ENCODE peak calls at places on chromosomes 11 and 22, in seven cellular contexts. One of them, this sample, is unnamed.

GRCh38 chr11:14522245-14522644 is 2.1 kb upstream of the PSMA1 start:
- DNase-seq in ovary: no peak
- DNase-seq in aorta: no peak
- DNase-seq in A549: no peak
- DNase-seq in GM23338: no peak
- DNase-seq in body of pancreas: no peak
- DNase-seq in BE2C: no peak
- DNase-seq in this sample: no peak

GRCh38 chr11:69914286-69915150 is 95.3 kb upstream of the FGF3 start:
- DNase-seq in ovary: no peak
- DNase-seq in aorta: peak; percentile 49
- DNase-seq in A549: no peak
- DNase-seq in GM23338: no peak
- DNase-seq in body of pancreas: no peak
- DNase-seq in BE2C: peak; percentile 7
- DNase-seq in this sample: peak; percentile 53

GRCh38 chr11:112606656-112607055 is 346.0 kb upstream of the PLET1 start:
- DNase-seq in ovary: no peak
- DNase-seq in aorta: no peak
- DNase-seq in A549: no peak
- DNase-seq in GM23338: no peak
- DNase-seq in body of pancreas: no peak
- DNase-seq in BE2C: no peak
- DNase-seq in this sample: no peak

GRCh38 chr11:85472953-85473352 is 154.2 kb downstream of the DLG2 start:
- DNase-seq in ovary: no peak
- DNase-seq in aorta: no peak
- DNase-seq in A549: no peak
- DNase-seq in GM23338: no peak
- DNase-seq in body of pancreas: no peak
- DNase-seq in BE2C: no peak
- DNase-seq in this sample: no peak

GRCh38 chr11:14118047-14118446 is 155.5 kb downstream of the SPON1 start:
- DNase-seq in ovary: no peak
- DNase-seq in aorta: no peak
- DNase-seq in A549: no peak
- DNase-seq in GM23338: no peak
- DNase-seq in body of pancreas: no peak
- DNase-seq in BE2C: no peak
- DNase-seq in this sample: no peak

GRCh38 chr11:96376796-96377195 is 12.9 kb downstream of the CCDC82 start:
- DNase-seq in ovary: no peak
- DNase-seq in aorta: no peak
- DNase-seq in A549: no peak
- DNase-seq in GM23338: no peak
- DNase-seq in body of pancreas: no peak
- DNase-seq in BE2C: no peak
- DNase-seq in this sample: no peak

GRCh38 chr11:2579315-2580060 is 120.3 kb downstream of the KCNQ1OT1 start:
- DNase-seq in ovary: peak; percentile 17
- DNase-seq in aorta: peak; percentile 38
- DNase-seq in A549: no peak
- DNase-seq in GM23338: no peak
- DNase-seq in body of pancreas: peak; percentile 7
- DNase-seq in BE2C: peak; percentile 3
- DNase-seq in this sample: peak; percentile 48

GRCh38 chr11:92867913-92868619 is 101.4 kb upstream of the MTNR1B start:
- DNase-seq in ovary: no peak
- DNase-seq in aorta: no peak
- DNase-seq in A549: no peak
- DNase-seq in GM23338: no peak
- DNase-seq in body of pancreas: no peak
- DNase-seq in BE2C: no peak
- DNase-seq in this sample: no peak

GRCh38 chr11:12604557-12605105 is 69.6 kb upstream of the TEAD1 start:
- DNase-seq in ovary: no peak
- DNase-seq in aorta: no peak
- DNase-seq in A549: no peak
- DNase-seq in GM23338: no peak
- DNase-seq in body of pancreas: no peak
- DNase-seq in BE2C: no peak
- DNase-seq in this sample: no peak

GRCh38 chr11:66637557-66638176 is 836 bp upstream of the RBM4 start:
- DNase-seq in ovary: no peak
- DNase-seq in aorta: no peak
- DNase-seq in A549: no peak
- DNase-seq in GM23338: peak; percentile 26
- DNase-seq in body of pancreas: no peak
- DNase-seq in BE2C: no peak
- DNase-seq in this sample: peak; percentile 69

GRCh38 chr11:103396237-103396636 is 287.0 kb downstream of the DYNC2H1 start:
- DNase-seq in ovary: no peak
- DNase-seq in aorta: no peak
- DNase-seq in A549: no peak
- DNase-seq in GM23338: no peak
- DNase-seq in body of pancreas: no peak
- DNase-seq in BE2C: no peak
- DNase-seq in this sample: no peak

GRCh38 chr11:95429376-95429907 is 198.4 kb upstream of the SESN3 start:
- DNase-seq in ovary: no peak
- DNase-seq in aorta: no peak
- DNase-seq in A549: no peak
- DNase-seq in GM23338: no peak
- DNase-seq in body of pancreas: no peak
- DNase-seq in BE2C: no peak
- DNase-seq in this sample: no peak

GRCh38 chr11:83971063-83971462 is 684.9 kb upstream of the CCDC90B start:
- DNase-seq in ovary: no peak
- DNase-seq in aorta: no peak
- DNase-seq in A549: no peak
- DNase-seq in GM23338: peak; percentile 20
- DNase-seq in body of pancreas: peak; percentile 6
- DNase-seq in BE2C: peak; percentile 16
- DNase-seq in this sample: no peak

GRCh38 chr22:49986325-49986724 is 25.8 kb downstream of the PIM3 start:
- DNase-seq in ovary: no peak
- DNase-seq in aorta: no peak
- DNase-seq in A549: no peak
- DNase-seq in GM23338: no peak
- DNase-seq in body of pancreas: no peak
- DNase-seq in BE2C: no peak
- DNase-seq in this sample: no peak

GRCh38 chr22:30806391-30806861 is 111.8 kb downstream of the OSBP2 start:
- DNase-seq in ovary: no peak
- DNase-seq in aorta: no peak
- DNase-seq in A549: peak; percentile 57
- DNase-seq in GM23338: peak; percentile 60
- DNase-seq in body of pancreas: no peak
- DNase-seq in BE2C: no peak
- DNase-seq in this sample: no peak

GRCh38 chr11:844693-845644 is 2.3 kb downstream of the TSPAN4 start:
- DNase-seq in ovary: peak; percentile 95
- DNase-seq in aorta: peak; percentile 96
- DNase-seq in A549: peak; percentile 92
- DNase-seq in GM23338: peak; percentile 94
- DNase-seq in body of pancreas: peak; percentile 86
- DNase-seq in BE2C: peak; percentile 74
- DNase-seq in this sample: peak; percentile 99

GRCh38 chr22:33921576-33922181 is 1.4 kb upstream of the LARGE1 start:
- DNase-seq in ovary: peak; percentile 82
- DNase-seq in aorta: peak; percentile 63
- DNase-seq in A549: peak; percentile 17
- DNase-seq in GM23338: peak; percentile 93
- DNase-seq in body of pancreas: peak; percentile 56
- DNase-seq in BE2C: peak; percentile 50
- DNase-seq in this sample: peak; percentile 86

GRCh38 chr22:50506611-50507420 is 686 bp downstream of the LMF2 start:
- DNase-seq in ovary: peak; percentile 70
- DNase-seq in aorta: peak; percentile 65
- DNase-seq in A549: no peak
- DNase-seq in GM23338: no peak
- DNase-seq in body of pancreas: peak; percentile 91
- DNase-seq in BE2C: no peak
- DNase-seq in this sample: peak; percentile 82

GRCh38 chr11:60955566-60955965 is 3.6 kb upstream of the SLC15A3 start:
- DNase-seq in ovary: no peak
- DNase-seq in aorta: peak; percentile 58
- DNase-seq in A549: no peak
- DNase-seq in GM23338: no peak
- DNase-seq in body of pancreas: no peak
- DNase-seq in BE2C: no peak
- DNase-seq in this sample: no peak

GRCh38 chr11:75259711-75260110 is 19.1 kb downstream of the TPBGL start:
- DNase-seq in ovary: no peak
- DNase-seq in aorta: peak; percentile 37
- DNase-seq in A549: no peak
- DNase-seq in GM23338: no peak
- DNase-seq in body of pancreas: no peak
- DNase-seq in BE2C: peak; percentile 9
- DNase-seq in this sample: peak; percentile 55

GRCh38 chr11:127339376-127339775 is 338.8 kb upstream of the KIRREL3 start:
- DNase-seq in ovary: no peak
- DNase-seq in aorta: no peak
- DNase-seq in A549: no peak
- DNase-seq in GM23338: no peak
- DNase-seq in body of pancreas: no peak
- DNase-seq in BE2C: no peak
- DNase-seq in this sample: no peak
- H3K4me3 ChIP-seq in ovary: no peak overlapping the region
- H3K4me3 ChIP-seq in aorta: no peak overlapping the region
- H3K4me3 ChIP-seq in A549: no peak overlapping the region
- H3K4me3 ChIP-seq in GM23338: no peak overlapping the region
- H3K4me3 ChIP-seq in body of pancreas: no peak overlapping the region
- H3K4me3 ChIP-seq in BE2C: no peak overlapping the region
- H3K4me3 ChIP-seq in this sample: no peak overlapping the region

GRCh38 chr22:46004105-46004866 is 27.3 kb upstream of the WNT7B start:
- DNase-seq in ovary: no peak
- DNase-seq in aorta: no peak
- DNase-seq in A549: no peak
- DNase-seq in GM23338: no peak
- DNase-seq in body of pancreas: no peak
- DNase-seq in BE2C: no peak
- DNase-seq in this sample: peak; percentile 66

GRCh38 chr22:46001426-46002106 is 24.6 kb upstream of the WNT7B start:
- DNase-seq in ovary: no peak
- DNase-seq in aorta: no peak
- DNase-seq in A549: no peak
- DNase-seq in GM23338: no peak
- DNase-seq in body of pancreas: no peak
- DNase-seq in BE2C: peak; percentile 45
- DNase-seq in this sample: peak; percentile 65

GRCh38 chr22:46003271-46004091 is 26.5 kb upstream of the WNT7B start:
- DNase-seq in ovary: peak; percentile 32
- DNase-seq in aorta: no peak
- DNase-seq in A549: no peak
- DNase-seq in GM23338: no peak
- DNase-seq in body of pancreas: no peak
- DNase-seq in BE2C: no peak
- DNase-seq in this sample: peak; percentile 69

GRCh38 chr22:46001046-46001425 is 24.1 kb upstream of the WNT7B start:
- DNase-seq in ovary: no peak
- DNase-seq in aorta: no peak
- DNase-seq in A549: no peak
- DNase-seq in GM23338: no peak
- DNase-seq in body of pancreas: no peak
- DNase-seq in BE2C: peak; percentile 11
- DNase-seq in this sample: no peak

DNA sequence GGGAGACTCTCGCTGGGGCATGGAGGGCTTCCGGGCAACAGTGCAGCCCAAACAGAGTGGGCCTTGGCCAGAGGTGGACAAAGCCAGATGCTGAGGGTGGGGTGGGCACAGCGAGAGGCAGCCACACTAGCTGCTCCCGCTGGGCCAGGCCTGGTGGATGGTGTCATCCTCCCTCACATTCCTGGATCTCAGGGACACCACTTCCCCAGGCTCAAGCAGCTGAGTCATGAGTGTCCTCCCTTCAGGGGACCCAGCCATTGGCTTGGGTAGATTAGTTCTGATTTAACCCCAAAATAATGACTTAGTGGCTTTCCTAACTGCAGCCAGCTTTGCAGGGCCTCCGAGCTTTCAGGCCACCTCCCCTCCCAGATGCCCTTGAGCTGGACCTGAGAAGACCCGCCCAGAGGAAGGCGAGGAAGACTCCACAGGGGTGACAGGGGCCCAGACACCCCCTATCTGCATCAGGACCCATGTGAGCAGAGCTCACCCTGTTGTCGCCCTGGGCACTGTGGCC is 25.9 kb upstream of the WNT7B start:
- DNase-seq in ovary: no peak
- DNase-seq in aorta: no peak
- DNase-seq in A549: no peak
- DNase-seq in GM23338: no peak
- DNase-seq in body of pancreas: no peak
- DNase-seq in BE2C: no peak
- DNase-seq in this sample: peak; percentile 64
- H3K4me1 ChIP-seq in ovary: peaks cover 18% of the 10 kb centered on the region
- H3K4me1 ChIP-seq in aorta: no peaks in the 10 kb centered on the region
- H3K4me1 ChIP-seq in A549: peaks cover 29% of the 10 kb centered on the region
- H3K4me1 ChIP-seq in GM23338: no peaks in the 10 kb centered on the region
- H3K4me1 ChIP-seq in body of pancreas: peaks cover 20% of the 10 kb centered on the region
- H3K4me1 ChIP-seq in BE2C: peaks cover 46% of the 10 kb centered on the region
- H3K4me1 ChIP-seq in this sample: peaks cover 46% of the 10 kb centered on the region

GRCh38 chr11:63611395-63611747 is 2.9 kb downstream of the PLAAT3 start:
- DNase-seq in ovary: no peak
- DNase-seq in aorta: no peak
- DNase-seq in A549: no peak
- DNase-seq in GM23338: no peak
- DNase-seq in body of pancreas: no peak
- DNase-seq in BE2C: no peak
- DNase-seq in this sample: no peak
- H3K4me3 ChIP-seq in ovary: no peak overlapping the region
- H3K4me3 ChIP-seq in aorta: no peak overlapping the region
- H3K4me3 ChIP-seq in A549: no peak overlapping the region
- H3K4me3 ChIP-seq in GM23338: peak overlapping the region; percentile 41
- H3K4me3 ChIP-seq in body of pancreas: no peak overlapping the region
- H3K4me3 ChIP-seq in BE2C: no peak overlapping the region
- H3K4me3 ChIP-seq in this sample: no peak overlapping the region

GRCh38 chr11:27383645-27384044 is 20.6 kb upstream of the CCDC34 start:
- DNase-seq in ovary: no peak
- DNase-seq in aorta: no peak
- DNase-seq in A549: no peak
- DNase-seq in GM23338: no peak
- DNase-seq in body of pancreas: no peak
- DNase-seq in BE2C: no peak
- DNase-seq in this sample: no peak

GRCh38 chr11:27388001-27388400 is 25.0 kb upstream of the CCDC34 start:
- DNase-seq in ovary: no peak
- DNase-seq in aorta: no peak
- DNase-seq in A549: no peak
- DNase-seq in GM23338: no peak
- DNase-seq in body of pancreas: no peak
- DNase-seq in BE2C: no peak
- DNase-seq in this sample: no peak

GRCh38 chr11:27387362-27387761 is 24.3 kb upstream of the CCDC34 start:
- DNase-seq in ovary: no peak
- DNase-seq in aorta: no peak
- DNase-seq in A549: no peak
- DNase-seq in GM23338: peak; percentile 27
- DNase-seq in body of pancreas: no peak
- DNase-seq in BE2C: no peak
- DNase-seq in this sample: no peak

GRCh38 chr11:27385245-27385644 is 22.2 kb upstream of the CCDC34 start:
- DNase-seq in ovary: no peak
- DNase-seq in aorta: peak; percentile 51
- DNase-seq in A549: peak; percentile 36
- DNase-seq in GM23338: no peak
- DNase-seq in body of pancreas: no peak
- DNase-seq in BE2C: no peak
- DNase-seq in this sample: no peak

GRCh38 chr11:27386176-27386575 is 23.2 kb upstream of the CCDC34 start:
- DNase-seq in ovary: no peak
- DNase-seq in aorta: no peak
- DNase-seq in A549: no peak
- DNase-seq in GM23338: no peak
- DNase-seq in body of pancreas: no peak
- DNase-seq in BE2C: no peak
- DNase-seq in this sample: no peak
- H3K4me1 ChIP-seq in ovary: peaks cover 2% of the 10 kb centered on the region
- H3K4me1 ChIP-seq in aorta: peaks cover 5% of the 10 kb centered on the region
- H3K4me1 ChIP-seq in A549: peaks cover 94% of the 10 kb centered on the region
- H3K4me1 ChIP-seq in GM23338: peaks cover 47% of the 10 kb centered on the region
- H3K4me1 ChIP-seq in body of pancreas: peaks cover 47% of the 10 kb centered on the region
- H3K4me1 ChIP-seq in BE2C: no peaks in the 10 kb centered on the region
- H3K4me1 ChIP-seq in this sample: peaks cover 6% of the 10 kb centered on the region